ENCODE peak calls at places on chromosomes 3 and 15, in five cellular contexts. One of them, this sample, is unnamed.

GRCh38 chr3:146414010-146414409 is 55.4 kb downstream of the PLSCR2 start:
- DNase-seq in coronary artery: no peak
- DNase-seq in fibroblast of the aortic adventitia: no peak
- DNase-seq in fibroblast of pulmonary artery: no peak
- DNase-seq in SJSA1: no peak
- DNase-seq in this sample: no peak

GRCh38 chr3:184540777-184541681 is 20.6 kb upstream of the EPHB3 start:
- DNase-seq in fibroblast of pulmonary artery: peak; percentile 44
- DNase-seq in SJSA1: no peak
- DNase-seq in coronary artery: peak; percentile 72
- DNase-seq in fibroblast of the aortic adventitia: peak; percentile 37
- DNase-seq in this sample: no peak

GRCh38 chr3:121989943-121990342 is 32.1 kb downstream of the ILDR1 start:
- DNase-seq in coronary artery: no peak
- DNase-seq in fibroblast of the aortic adventitia: no peak
- DNase-seq in SJSA1: no peak
- DNase-seq in fibroblast of pulmonary artery: peak; percentile 32
- DNase-seq in this sample: no peak

GRCh38 chr3:106172780-106173179 is 304.0 kb upstream of the CBLB start:
- DNase-seq in fibroblast of pulmonary artery: no peak
- DNase-seq in coronary artery: no peak
- DNase-seq in SJSA1: no peak
- DNase-seq in fibroblast of the aortic adventitia: no peak
- DNase-seq in this sample: peak; percentile 24

GRCh38 chr3:67384790-67385397 is 269.5 kb downstream of the SUCLG2 start:
- DNase-seq in coronary artery: no peak
- DNase-seq in fibroblast of the aortic adventitia: peak; percentile 54
- DNase-seq in SJSA1: no peak
- DNase-seq in fibroblast of pulmonary artery: peak; percentile 74
- DNase-seq in this sample: peak; percentile 34

GRCh38 chr15:89090791-89091666 is 2.8 kb downstream of the ABHD2 start:
- DNase-seq in fibroblast of the aortic adventitia: peak; percentile 84
- DNase-seq in SJSA1: no peak
- DNase-seq in fibroblast of pulmonary artery: peak; percentile 81
- DNase-seq in coronary artery: peak; percentile 86
- DNase-seq in this sample: no peak

GRCh38 chr3:128309026-128309425 is 155.7 kb downstream of the EEFSEC start:
- DNase-seq in fibroblast of pulmonary artery: no peak
- DNase-seq in fibroblast of the aortic adventitia: no peak
- DNase-seq in SJSA1: no peak
- DNase-seq in coronary artery: peak; percentile 21
- DNase-seq in this sample: no peak

GRCh38 chr3:160754371-160754854 is 1.6 kb upstream of the PPM1L start:
- DNase-seq in fibroblast of pulmonary artery: peak; percentile 63
- DNase-seq in SJSA1: no peak
- DNase-seq in fibroblast of the aortic adventitia: peak; percentile 52
- DNase-seq in coronary artery: peak; percentile 76
- DNase-seq in this sample: no peak

GRCh38 chr3:114756506-114757279 is 390.4 kb downstream of the ZBTB20 start:
- DNase-seq in fibroblast of the aortic adventitia: peak; percentile 79
- DNase-seq in SJSA1: no peak
- DNase-seq in coronary artery: no peak
- DNase-seq in fibroblast of pulmonary artery: peak; percentile 43
- DNase-seq in this sample: peak; percentile 24

GRCh38 chr15:25846377-25846776 is 16.8 kb downstream of the ATP10A start:
- DNase-seq in fibroblast of pulmonary artery: no peak
- DNase-seq in fibroblast of the aortic adventitia: no peak
- DNase-seq in SJSA1: no peak
- DNase-seq in coronary artery: no peak
- DNase-seq in this sample: no peak

GRCh38 chr15:101013769-101014223 is 94.6 kb downstream of the LRRK1 start:
- DNase-seq in SJSA1: peak; percentile 40
- DNase-seq in fibroblast of pulmonary artery: no peak
- DNase-seq in fibroblast of the aortic adventitia: no peak
- DNase-seq in coronary artery: peak; percentile 45
- DNase-seq in this sample: no peak

GRCh38 chr3:128649264-128649663 is 1.4 kb downstream of the RPN1 start:
- DNase-seq in fibroblast of pulmonary artery: no peak
- DNase-seq in coronary artery: no peak
- DNase-seq in fibroblast of the aortic adventitia: peak; percentile 9
- DNase-seq in SJSA1: no peak
- DNase-seq in this sample: no peak

GRCh38 chr3:45145681-45146614 is at the start of gene CDCP1:
- DNase-seq in coronary artery: no peak
- DNase-seq in fibroblast of the aortic adventitia: peak; percentile 29
- DNase-seq in fibroblast of pulmonary artery: no peak
- DNase-seq in SJSA1: no peak
- DNase-seq in this sample: no peak

GRCh38 chr3:160676547-160677303 is at the start of gene ARL14:
- DNase-seq in SJSA1: no peak
- DNase-seq in coronary artery: no peak
- DNase-seq in fibroblast of pulmonary artery: peak; percentile 45
- DNase-seq in fibroblast of the aortic adventitia: peak; percentile 65
- DNase-seq in this sample: no peak

GRCh38 chr3:52087728-52088127 is 31.4 kb upstream of the DUSP7 start:
- DNase-seq in SJSA1: no peak
- DNase-seq in fibroblast of the aortic adventitia: no peak
- DNase-seq in fibroblast of pulmonary artery: no peak
- DNase-seq in coronary artery: no peak
- DNase-seq in this sample: no peak

GRCh38 chr3:33380653-33381052 is 59.6 kb downstream of the UBP1 start:
- DNase-seq in fibroblast of the aortic adventitia: no peak
- DNase-seq in SJSA1: no peak
- DNase-seq in coronary artery: no peak
- DNase-seq in fibroblast of pulmonary artery: no peak
- DNase-seq in this sample: no peak

GRCh38 chr3:171846594-171846993 is 3.4 kb downstream of the TMEM212 start:
- DNase-seq in coronary artery: no peak
- DNase-seq in fibroblast of the aortic adventitia: peak; percentile 37
- DNase-seq in fibroblast of pulmonary artery: peak; percentile 47
- DNase-seq in SJSA1: no peak
- DNase-seq in this sample: peak; percentile 12

GRCh38 chr3:128799650-128800049 is 73.7 kb downstream of the RAB7A start:
- DNase-seq in coronary artery: no peak
- DNase-seq in SJSA1: no peak
- DNase-seq in fibroblast of the aortic adventitia: no peak
- DNase-seq in fibroblast of pulmonary artery: no peak
- DNase-seq in this sample: no peak

GRCh38 chr3:29711255-29711771 is 430.4 kb downstream of the RBMS3 start:
- DNase-seq in fibroblast of the aortic adventitia: no peak
- DNase-seq in SJSA1: no peak
- DNase-seq in coronary artery: no peak
- DNase-seq in fibroblast of pulmonary artery: no peak
- DNase-seq in this sample: no peak

GRCh38 chr3:31167666-31168065 is 273.2 kb upstream of the GADL1 start:
- DNase-seq in fibroblast of pulmonary artery: no peak
- DNase-seq in SJSA1: no peak
- DNase-seq in fibroblast of the aortic adventitia: peak; percentile 49
- DNase-seq in coronary artery: no peak
- DNase-seq in this sample: no peak

GRCh38 chr3:129439381-129439816 is 349 bp downstream of the MBD4 start:
- DNase-seq in fibroblast of pulmonary artery: no peak
- DNase-seq in SJSA1: no peak
- DNase-seq in fibroblast of the aortic adventitia: no peak
- DNase-seq in coronary artery: no peak
- DNase-seq in this sample: no peak

GRCh38 chr3:66099541-66100065 is 60.9 kb upstream of the MAGI1 start:
- DNase-seq in coronary artery: no peak
- DNase-seq in fibroblast of the aortic adventitia: no peak
- DNase-seq in fibroblast of pulmonary artery: no peak
- DNase-seq in SJSA1: no peak
- DNase-seq in this sample: no peak

DNA sequence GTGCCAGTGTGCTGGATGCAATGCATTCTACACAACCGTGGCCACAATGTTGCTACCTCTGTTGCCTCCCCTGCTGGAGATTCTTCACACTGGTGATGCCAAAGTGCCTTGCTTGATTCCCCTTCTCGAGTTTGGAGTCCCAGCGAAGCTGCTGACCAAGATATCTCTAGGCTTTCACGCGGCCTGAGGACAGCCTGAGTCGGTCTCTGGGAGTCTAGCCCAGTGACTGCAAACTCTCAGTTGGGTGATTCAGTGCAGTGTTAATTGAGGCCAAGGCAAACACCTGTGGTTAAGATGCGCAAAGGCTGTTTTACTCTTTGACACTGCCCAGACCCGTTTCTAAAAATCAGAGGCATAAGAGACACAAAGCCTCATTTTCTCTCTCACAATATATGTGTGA is 434.4 kb downstream of the NR2F2 start:
- DNase-seq in SJSA1: no peak
- DNase-seq in fibroblast of the aortic adventitia: no peak
- DNase-seq in coronary artery: no peak
- DNase-seq in fibroblast of pulmonary artery: no peak
- DNase-seq in this sample: no peak
- H3K4me3 ChIP-seq in SJSA1: no peak overlapping the region
- H3K4me3 ChIP-seq in fibroblast of the aortic adventitia: no peak overlapping the region
- H3K4me3 ChIP-seq in coronary artery: no peak overlapping the region
- H3K4me3 ChIP-seq in fibroblast of pulmonary artery: no peak overlapping the region
- H3K4me3 ChIP-seq in this sample: no peak overlapping the region

DNA sequence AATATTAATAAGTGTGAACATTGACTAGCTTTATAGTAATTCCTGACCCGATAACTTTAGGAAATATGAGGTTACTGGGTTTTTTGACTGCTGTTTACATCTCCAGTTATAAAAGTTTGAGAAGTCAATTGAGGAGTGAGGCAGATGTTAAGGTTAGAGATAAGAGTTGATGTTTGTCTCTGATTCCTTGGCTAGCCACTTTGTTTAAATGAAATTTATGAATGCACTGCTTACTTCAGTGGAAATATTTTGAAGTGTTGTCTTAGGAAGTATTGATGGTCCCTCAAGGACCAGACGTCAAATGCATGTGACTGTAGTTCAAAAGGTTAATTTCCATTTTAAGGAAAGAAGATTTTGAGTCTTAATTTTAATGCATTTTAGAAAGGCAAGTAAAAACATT is 41.7 kb downstream of the MAP2K5 start:
- DNase-seq in fibroblast of pulmonary artery: no peak
- DNase-seq in fibroblast of the aortic adventitia: no peak
- DNase-seq in coronary artery: no peak
- DNase-seq in SJSA1: no peak
- DNase-seq in this sample: no peak
- H3K4me3 ChIP-seq in fibroblast of pulmonary artery: no peak overlapping the region
- H3K4me3 ChIP-seq in fibroblast of the aortic adventitia: no peak overlapping the region
- H3K4me3 ChIP-seq in coronary artery: no peak overlapping the region
- H3K4me3 ChIP-seq in SJSA1: no peak overlapping the region
- H3K4me3 ChIP-seq in this sample: no peak overlapping the region

GRCh38 chr3:12157026-12157425 is 1.7 kb downstream of the TIMP4 start:
- DNase-seq in SJSA1: no peak
- DNase-seq in coronary artery: no peak
- DNase-seq in fibroblast of pulmonary artery: no peak
- DNase-seq in fibroblast of the aortic adventitia: no peak
- DNase-seq in this sample: no peak

GRCh38 chr3:12155833-12156232 is 2.9 kb downstream of the TIMP4 start:
- DNase-seq in SJSA1: no peak
- DNase-seq in coronary artery: no peak
- DNase-seq in fibroblast of the aortic adventitia: peak; percentile 84
- DNase-seq in fibroblast of pulmonary artery: peak; percentile 85
- DNase-seq in this sample: no peak

GRCh38 chr3:12155264-12155663 is 3.4 kb downstream of the TIMP4 start:
- DNase-seq in SJSA1: no peak
- DNase-seq in coronary artery: no peak
- DNase-seq in fibroblast of the aortic adventitia: no peak
- DNase-seq in fibroblast of pulmonary artery: no peak
- DNase-seq in this sample: no peak

GRCh38 chr3:12159227-12159601 is 502 bp upstream of the TIMP4 start:
- DNase-seq in fibroblast of the aortic adventitia: no peak
- DNase-seq in SJSA1: no peak
- DNase-seq in fibroblast of pulmonary artery: no peak
- DNase-seq in coronary artery: no peak
- DNase-seq in this sample: no peak

GRCh38 chr3:12158387-12159226 is at the start of gene TIMP4:
- DNase-seq in SJSA1: no peak
- DNase-seq in coronary artery: peak; percentile 83
- DNase-seq in fibroblast of the aortic adventitia: peak; percentile 35
- DNase-seq in fibroblast of pulmonary artery: peak; percentile 68
- DNase-seq in this sample: no peak
- H3K4me3 ChIP-seq in SJSA1: no peak within 1 kb of the TSS
- H3K4me3 ChIP-seq in coronary artery: peak within 1 kb of the TSS; percentile 74
- H3K4me3 ChIP-seq in fibroblast of the aortic adventitia: peak within 1 kb of the TSS; percentile 48
- H3K4me3 ChIP-seq in fibroblast of pulmonary artery: peak within 1 kb of the TSS; percentile 46
- H3K4me3 ChIP-seq in this sample: no peak within 1 kb of the TSS

DNA sequence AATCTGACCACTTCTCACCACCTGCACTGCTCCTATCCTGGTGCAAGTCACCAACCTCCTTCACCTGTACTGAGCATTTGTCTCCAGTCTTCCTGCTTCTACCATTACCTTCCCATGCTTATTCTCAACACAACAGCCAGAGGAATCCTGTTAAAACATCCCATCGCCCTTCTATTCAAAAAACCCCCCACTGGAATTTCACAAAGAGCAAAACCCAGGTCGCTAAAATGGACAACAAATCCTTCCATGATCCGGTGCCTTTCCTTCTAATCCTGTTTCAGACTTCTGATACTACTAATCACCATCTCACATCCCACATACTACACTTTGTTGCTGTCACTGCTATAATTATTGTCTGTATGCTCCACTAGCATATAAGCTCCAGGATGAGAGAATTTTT is 85.2 kb downstream of the ERC2 start:
- DNase-seq in fibroblast of the aortic adventitia: no peak
- DNase-seq in coronary artery: no peak
- DNase-seq in fibroblast of pulmonary artery: no peak
- DNase-seq in SJSA1: no peak
- DNase-seq in this sample: no peak
- H3K4me3 ChIP-seq in fibroblast of the aortic adventitia: no peak overlapping the region
- H3K4me3 ChIP-seq in coronary artery: no peak overlapping the region
- H3K4me3 ChIP-seq in fibroblast of pulmonary artery: no peak overlapping the region
- H3K4me3 ChIP-seq in SJSA1: no peak overlapping the region
- H3K4me3 ChIP-seq in this sample: no peak overlapping the region

GRCh38 chr3:183518446-183519185 is 36.9 kb downstream of the KLHL6 start:
- DNase-seq in SJSA1: no peak
- DNase-seq in fibroblast of the aortic adventitia: no peak
- DNase-seq in coronary artery: no peak
- DNase-seq in fibroblast of pulmonary artery: no peak
- DNase-seq in this sample: no peak
- H3K4me3 ChIP-seq in SJSA1: no peak overlapping the region
- H3K4me3 ChIP-seq in fibroblast of the aortic adventitia: no peak overlapping the region
- H3K4me3 ChIP-seq in coronary artery: no peak overlapping the region
- H3K4me3 ChIP-seq in fibroblast of pulmonary artery: no peak overlapping the region
- H3K4me3 ChIP-seq in this sample: no peak overlapping the region

GRCh38 chr3:117774130-117774529 is 1064.6 kb downstream of the TUSC7 start:
- DNase-seq in SJSA1: no peak
- DNase-seq in coronary artery: no peak
- DNase-seq in fibroblast of pulmonary artery: no peak
- DNase-seq in fibroblast of the aortic adventitia: no peak
- DNase-seq in this sample: no peak
- H3K4me3 ChIP-seq in SJSA1: no peak overlapping the region
- H3K4me3 ChIP-seq in coronary artery: no peak overlapping the region
- H3K4me3 ChIP-seq in fibroblast of pulmonary artery: no peak overlapping the region
- H3K4me3 ChIP-seq in fibroblast of the aortic adventitia: no peak overlapping the region
- H3K4me3 ChIP-seq in this sample: no peak overlapping the region

DNA sequence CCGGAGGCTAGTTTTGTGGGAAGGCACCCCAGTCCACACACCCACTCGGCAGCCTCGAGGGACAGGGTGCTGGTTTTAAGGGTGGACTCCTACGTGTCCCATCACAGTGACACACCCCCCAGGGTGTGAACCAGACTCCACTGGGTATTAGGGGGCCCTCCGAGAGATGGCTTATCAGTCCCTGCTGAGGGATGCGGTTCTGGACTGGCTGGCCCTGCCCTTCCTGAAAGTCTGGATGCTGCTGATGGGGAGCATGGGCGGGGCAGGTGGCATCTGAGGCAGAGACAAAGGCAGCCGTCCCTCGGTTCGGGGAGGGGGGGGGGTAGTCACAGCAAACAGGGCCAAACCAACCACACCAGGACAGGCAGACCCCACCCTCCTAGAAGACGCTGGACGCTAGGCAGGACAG is 939 bp upstream of the ULK3 start:
- DNase-seq in fibroblast of pulmonary artery: no peak
- DNase-seq in SJSA1: no peak
- DNase-seq in fibroblast of the aortic adventitia: no peak
- DNase-seq in coronary artery: no peak
- DNase-seq in this sample: no peak
- H3K4me3 ChIP-seq in fibroblast of pulmonary artery: peak overlapping the region; percentile 66
- H3K4me3 ChIP-seq in SJSA1: no peak overlapping the region
- H3K4me3 ChIP-seq in fibroblast of the aortic adventitia: no peak overlapping the region
- H3K4me3 ChIP-seq in coronary artery: peak overlapping the region; percentile 100
- H3K4me3 ChIP-seq in this sample: no peak overlapping the region